ENCODE peak calls at places on chromosomes 7 and 10, in nine cellular contexts. One of them, this sample, is unnamed.

GRCh38 chr10:87670591-87670990 is 10.9 kb downstream of the PAPSS2 start:
- DNase-seq in stomach: no peak
- DNase-seq in ovary: no peak
- DNase-seq in adrenal gland: no peak
- DNase-seq in right lobe of liver: no peak
- DNase-seq in spleen: no peak
- DNase-seq in heart left ventricle: no peak
- DNase-seq in H54: no peak
- DNase-seq in IMR-90: peak; percentile 73
- DNase-seq in this sample: no peak

GRCh38 chr10:3728563-3728962 is 56.4 kb downstream of the KLF6 start:
- DNase-seq in stomach: no peak
- DNase-seq in ovary: no peak
- DNase-seq in adrenal gland: no peak
- DNase-seq in right lobe of liver: no peak
- DNase-seq in spleen: no peak
- DNase-seq in heart left ventricle: no peak
- DNase-seq in H54: no peak
- DNase-seq in IMR-90: no peak
- DNase-seq in this sample: no peak

GRCh38 chr10:61845950-61846268 is 55.6 kb upstream of the ARID5B start:
- DNase-seq in stomach: no peak
- DNase-seq in ovary: no peak
- DNase-seq in adrenal gland: no peak
- DNase-seq in right lobe of liver: no peak
- DNase-seq in spleen: no peak
- DNase-seq in heart left ventricle: no peak
- DNase-seq in H54: no peak
- DNase-seq in IMR-90: no peak
- DNase-seq in this sample: no peak

GRCh38 chr10:45421231-45422097 is 47.4 kb downstream of the ALOX5 start:
- DNase-seq in stomach: no peak
- DNase-seq in ovary: no peak
- DNase-seq in adrenal gland: no peak
- DNase-seq in right lobe of liver: no peak
- DNase-seq in spleen: peak; percentile 80
- DNase-seq in heart left ventricle: no peak
- DNase-seq in H54: no peak
- DNase-seq in IMR-90: no peak
- DNase-seq in this sample: peak; percentile 64

GRCh38 chr10:103845983-103846382 is 9.4 kb downstream of the SH3PXD2A start:
- DNase-seq in stomach: no peak
- DNase-seq in ovary: no peak
- DNase-seq in adrenal gland: peak; percentile 40
- DNase-seq in right lobe of liver: no peak
- DNase-seq in spleen: peak; percentile 87
- DNase-seq in heart left ventricle: peak; percentile 61
- DNase-seq in H54: no peak
- DNase-seq in IMR-90: no peak
- DNase-seq in this sample: no peak

GRCh38 chr7:157658851-157659412 is 322.1 kb downstream of the DNAJB6 start:
- DNase-seq in stomach: no peak
- DNase-seq in ovary: peak; percentile 13
- DNase-seq in adrenal gland: no peak
- DNase-seq in right lobe of liver: no peak
- DNase-seq in spleen: peak; percentile 70
- DNase-seq in heart left ventricle: no peak
- DNase-seq in H54: no peak
- DNase-seq in IMR-90: no peak
- DNase-seq in this sample: no peak

GRCh38 chr10:95268438-95268837 is 22.4 kb downstream of the PDLIM1 start:
- DNase-seq in stomach: no peak
- DNase-seq in ovary: peak; percentile 53
- DNase-seq in adrenal gland: peak; percentile 45
- DNase-seq in right lobe of liver: peak; percentile 72
- DNase-seq in spleen: no peak
- DNase-seq in heart left ventricle: peak; percentile 77
- DNase-seq in H54: no peak
- DNase-seq in IMR-90: peak; percentile 60
- DNase-seq in this sample: no peak

GRCh38 chr7:151806204-151806603 is 70.7 kb downstream of the PRKAG2 start:
- DNase-seq in stomach: peak; percentile 78
- DNase-seq in ovary: no peak
- DNase-seq in adrenal gland: no peak
- DNase-seq in right lobe of liver: no peak
- DNase-seq in spleen: no peak
- DNase-seq in heart left ventricle: no peak
- DNase-seq in H54: no peak
- DNase-seq in IMR-90: no peak
- DNase-seq in this sample: no peak

GRCh38 chr10:43204394-43204942 is 62.4 kb downstream of the RASGEF1A start:
- DNase-seq in stomach: no peak
- DNase-seq in ovary: peak; percentile 24
- DNase-seq in adrenal gland: peak; percentile 10
- DNase-seq in right lobe of liver: no peak
- DNase-seq in spleen: no peak
- DNase-seq in heart left ventricle: peak; percentile 5
- DNase-seq in H54: no peak
- DNase-seq in IMR-90: no peak
- DNase-seq in this sample: no peak

GRCh38 chr7:39410582-39410981 is 155.6 kb upstream of the YAE1 start:
- DNase-seq in stomach: no peak
- DNase-seq in ovary: no peak
- DNase-seq in adrenal gland: no peak
- DNase-seq in right lobe of liver: no peak
- DNase-seq in spleen: no peak
- DNase-seq in heart left ventricle: no peak
- DNase-seq in H54: no peak
- DNase-seq in IMR-90: no peak
- DNase-seq in this sample: no peak

GRCh38 chr10:127148066-127148932 is 48.1 kb downstream of the INSYN2A start:
- DNase-seq in stomach: no peak
- DNase-seq in ovary: no peak
- DNase-seq in adrenal gland: no peak
- DNase-seq in right lobe of liver: no peak
- DNase-seq in spleen: peak; percentile 30
- DNase-seq in heart left ventricle: no peak
- DNase-seq in H54: no peak
- DNase-seq in IMR-90: peak; percentile 91
- DNase-seq in this sample: no peak

GRCh38 chr10:113497203-113497602 is 55.6 kb upstream of the HABP2 start:
- DNase-seq in stomach: no peak
- DNase-seq in ovary: no peak
- DNase-seq in adrenal gland: no peak
- DNase-seq in right lobe of liver: no peak
- DNase-seq in spleen: no peak
- DNase-seq in heart left ventricle: no peak
- DNase-seq in H54: no peak
- DNase-seq in IMR-90: no peak
- DNase-seq in this sample: no peak

GRCh38 chr10:26781797-26782196 is 79.0 kb downstream of the ABI1 start:
- DNase-seq in stomach: no peak
- DNase-seq in ovary: no peak
- DNase-seq in adrenal gland: no peak
- DNase-seq in right lobe of liver: no peak
- DNase-seq in spleen: no peak
- DNase-seq in heart left ventricle: no peak
- DNase-seq in H54: no peak
- DNase-seq in IMR-90: peak; percentile 38
- DNase-seq in this sample: no peak

GRCh38 chr10:16923309-16923708 is 106.1 kb upstream of the RSU1 start:
- DNase-seq in stomach: no peak
- DNase-seq in ovary: no peak
- DNase-seq in adrenal gland: no peak
- DNase-seq in right lobe of liver: no peak
- DNase-seq in spleen: no peak
- DNase-seq in heart left ventricle: no peak
- DNase-seq in H54: no peak
- DNase-seq in IMR-90: no peak
- DNase-seq in this sample: no peak

GRCh38 chr7:139231513-139232376 is 708 bp downstream of the UBN2 start:
- DNase-seq in stomach: peak; percentile 27
- DNase-seq in ovary: peak; percentile 55
- DNase-seq in adrenal gland: peak; percentile 59
- DNase-seq in right lobe of liver: peak; percentile 42
- DNase-seq in spleen: peak; percentile 87
- DNase-seq in heart left ventricle: peak; percentile 14
- DNase-seq in H54: peak; percentile 26
- DNase-seq in IMR-90: peak; percentile 6
- DNase-seq in this sample: peak; percentile 65

GRCh38 chr7:139230484-139230773 is 608 bp upstream of the UBN2 start:
- DNase-seq in stomach: no peak
- DNase-seq in ovary: no peak
- DNase-seq in adrenal gland: no peak
- DNase-seq in right lobe of liver: no peak
- DNase-seq in spleen: no peak
- DNase-seq in heart left ventricle: peak; percentile 43
- DNase-seq in H54: no peak
- DNase-seq in IMR-90: no peak
- DNase-seq in this sample: no peak

GRCh38 chr7:139232377-139232717 is 1.3 kb downstream of the UBN2 start:
- DNase-seq in stomach: no peak
- DNase-seq in ovary: no peak
- DNase-seq in adrenal gland: no peak
- DNase-seq in right lobe of liver: no peak
- DNase-seq in spleen: no peak
- DNase-seq in heart left ventricle: no peak
- DNase-seq in H54: no peak
- DNase-seq in IMR-90: peak; percentile 24
- DNase-seq in this sample: peak; percentile 56

GRCh38 chr7:139230078-139230477 is 959 bp upstream of the UBN2 start:
- DNase-seq in stomach: no peak
- DNase-seq in ovary: no peak
- DNase-seq in adrenal gland: no peak
- DNase-seq in right lobe of liver: no peak
- DNase-seq in spleen: no peak
- DNase-seq in heart left ventricle: no peak
- DNase-seq in H54: no peak
- DNase-seq in IMR-90: no peak
- DNase-seq in this sample: no peak

GRCh38 chr7:139230774-139231512 is at the start of gene UBN2:
- DNase-seq in stomach: peak; percentile 96
- DNase-seq in ovary: peak; percentile 98
- DNase-seq in adrenal gland: peak; percentile 97
- DNase-seq in right lobe of liver: peak; percentile 97
- DNase-seq in spleen: peak; percentile 98
- DNase-seq in heart left ventricle: peak; percentile 95
- DNase-seq in H54: peak; percentile 96
- DNase-seq in IMR-90: peak; percentile 97
- DNase-seq in this sample: peak; percentile 97
- TF ChIP-seq POLR2A in stomach: no peak
- TF ChIP-seq POLR2A in ovary: peak; percentile 39
- TF ChIP-seq POLR2A in adrenal gland: peak; percentile 5
- TF ChIP-seq POLR2A in right lobe of liver: peak; percentile 56
- TF ChIP-seq POLR2A in spleen: no peak
- TF ChIP-seq POLR2A in heart left ventricle: peak; percentile 79
- TF ChIP-seq POLR2A in H54: peak; percentile 93
- TF ChIP-seq POLR2A in IMR-90: peak; percentile 75
- TF ChIP-seq POLR2A in this sample: peak; percentile 94

DNA sequence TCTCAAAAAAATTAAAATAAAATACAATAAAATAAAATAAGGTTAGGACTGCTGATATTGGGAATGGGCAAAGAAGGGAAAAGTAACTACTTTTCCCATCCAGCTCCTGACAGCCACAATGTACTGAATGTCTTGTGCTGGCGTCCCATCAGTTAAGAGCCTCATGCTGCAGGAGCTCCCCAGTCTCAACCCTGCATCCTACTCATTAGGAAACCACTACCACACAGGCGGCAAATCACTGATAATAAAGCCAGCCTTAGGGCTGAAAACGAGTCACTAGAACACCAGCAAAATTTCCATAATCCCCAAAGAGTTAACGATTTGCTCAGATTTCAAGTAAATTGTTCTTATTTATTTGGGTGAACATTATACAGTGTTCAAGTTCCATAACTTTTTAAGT is 4.3 kb downstream of the YWHAG start:
- DNase-seq in stomach: no peak
- DNase-seq in ovary: no peak
- DNase-seq in adrenal gland: no peak
- DNase-seq in right lobe of liver: no peak
- DNase-seq in spleen: no peak
- DNase-seq in heart left ventricle: no peak
- DNase-seq in H54: no peak
- DNase-seq in IMR-90: no peak
- DNase-seq in this sample: no peak
- TF ChIP-seq POLR2A in stomach: no peak
- TF ChIP-seq POLR2A in ovary: no peak
- TF ChIP-seq POLR2A in adrenal gland: no peak
- TF ChIP-seq POLR2A in right lobe of liver: no peak
- TF ChIP-seq POLR2A in spleen: no peak
- TF ChIP-seq POLR2A in heart left ventricle: no peak
- TF ChIP-seq POLR2A in H54: no peak
- TF ChIP-seq POLR2A in IMR-90: no peak
- TF ChIP-seq POLR2A in this sample: no peak

GRCh38 chr10:132022241-132022640 is 40.5 kb upstream of the BNIP3 start:
- DNase-seq in stomach: no peak
- DNase-seq in ovary: no peak
- DNase-seq in adrenal gland: no peak
- DNase-seq in right lobe of liver: no peak
- DNase-seq in spleen: no peak
- DNase-seq in heart left ventricle: no peak
- DNase-seq in H54: no peak
- DNase-seq in IMR-90: no peak
- DNase-seq in this sample: no peak
- TF ChIP-seq POLR2A in stomach: no peak
- TF ChIP-seq POLR2A in ovary: no peak
- TF ChIP-seq POLR2A in adrenal gland: no peak
- TF ChIP-seq POLR2A in right lobe of liver: no peak
- TF ChIP-seq POLR2A in spleen: no peak
- TF ChIP-seq POLR2A in heart left ventricle: no peak
- TF ChIP-seq POLR2A in H54: no peak
- TF ChIP-seq POLR2A in IMR-90: no peak
- TF ChIP-seq POLR2A in this sample: no peak

DNA sequence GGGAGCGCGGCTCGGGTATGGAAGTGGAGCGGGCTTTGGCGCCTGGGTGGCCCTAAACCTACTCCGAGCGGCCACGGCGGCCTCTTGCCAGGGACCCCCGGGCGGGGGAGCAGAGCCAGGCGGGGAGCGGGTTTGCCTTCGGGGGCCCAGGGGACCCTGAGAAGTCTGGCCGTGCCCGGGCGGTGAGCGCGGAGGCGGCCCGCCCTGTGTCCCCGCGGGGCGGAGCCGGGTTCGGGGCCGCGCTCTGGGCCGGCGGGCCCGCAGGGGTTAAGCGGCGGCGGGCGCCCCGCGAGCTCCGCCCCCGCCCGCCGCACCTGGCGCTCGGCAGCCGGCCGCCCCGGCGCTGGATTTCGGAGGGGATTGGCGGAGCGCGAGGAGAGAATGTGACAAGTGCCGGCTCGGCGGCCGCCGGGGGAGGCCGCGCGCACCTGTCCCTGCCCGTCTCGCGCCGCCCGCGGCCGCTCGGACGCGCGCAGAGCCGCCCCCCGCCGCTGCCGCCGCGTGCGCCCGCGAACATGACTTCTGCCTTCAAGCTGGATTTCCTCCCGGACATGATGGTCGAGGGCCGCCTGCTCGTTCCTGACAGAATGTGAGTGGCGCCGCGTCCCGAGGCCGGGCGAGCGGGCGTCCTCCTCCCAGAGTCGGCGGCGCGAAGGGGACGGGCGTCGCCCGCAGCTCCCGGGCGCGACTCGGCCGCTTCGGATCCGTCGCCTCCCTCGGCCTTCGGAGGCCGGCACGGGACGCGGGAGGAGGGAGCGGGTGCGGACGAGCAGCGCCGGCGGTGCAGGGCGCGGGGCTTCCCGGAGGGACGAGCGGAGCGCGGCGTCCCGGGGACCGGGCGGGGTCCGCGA is at the start of gene CELF2:
- DNase-seq in stomach: peak; percentile 62
- DNase-seq in ovary: peak; percentile 76
- DNase-seq in adrenal gland: peak; percentile 28
- DNase-seq in right lobe of liver: peak; percentile 42
- DNase-seq in spleen: peak; percentile 82
- DNase-seq in heart left ventricle: peak; percentile 70
- DNase-seq in H54: no peak
- DNase-seq in IMR-90: no peak
- DNase-seq in this sample: peak; percentile 10
- TF ChIP-seq POLR2A in stomach: no peak
- TF ChIP-seq POLR2A in ovary: no peak
- TF ChIP-seq POLR2A in adrenal gland: no peak
- TF ChIP-seq POLR2A in right lobe of liver: no peak
- TF ChIP-seq POLR2A in spleen: no peak
- TF ChIP-seq POLR2A in heart left ventricle: peak; percentile 15
- TF ChIP-seq POLR2A in H54: no peak
- TF ChIP-seq POLR2A in IMR-90: no peak
- TF ChIP-seq POLR2A in this sample: no peak